ENCODE peak calls at places on chromosomes 6 and 20, in seven cellular contexts. V is globus pallidus; B is stimulated activated CD4-positive, alpha-beta T cell treated with anti-CD3 and anti-CD28 coated beads, Interleukin-12 subunit alpha, Interleukin-12 subunit beta, amount 100 ng/mL, for 48 hours; L is NCI-H2081; N is Caki2; O is KBM-7; W is NCI-H2029. F is an unnamed sample.

GRCh38 chr20:10794765-10795164 is 121.0 kb upstream of the JAG1 start:
- DNase-seq in L (no peak), N (no peak), V (no peak), W (no peak), O (no peak), B (no peak), F (no peak)

GRCh38 chr20:49045440-49046086 is 549 bp upstream of the CSE1L start:
- DNase-seq in L (no peak), O (no peak), B (no peak), N (no peak), W (no peak), V (no peak), F (no peak)

GRCh38 chr6:148611213-148611612 is 135.6 kb upstream of the UST start:
- DNase-seq in W (no peak), O (no peak), B (no peak), N (no peak), V (no peak), L (no peak), F (peak; percentile 60)

GRCh38 chr6:167552961-167553360 is 228.1 kb downstream of the TTLL2 start:
- DNase-seq in W (no peak), O (no peak), N (no peak), B (no peak), L (no peak), V (no peak), F (no peak)

GRCh38 chr6:114739656-114740055 is 396.8 kb upstream of the HS3ST5 start:
- DNase-seq in L (peak; percentile 6), W (peak; percentile 71), V (no peak), N (no peak), B (no peak), O (no peak), F (no peak)

GRCh38 chr20:2745060-2745910 is 52.7 kb downstream of the EBF4 start:
- DNase-seq in L (no peak), W (no peak), N (no peak), V (no peak), O (peak; percentile 27), B (no peak), F (no peak)

GRCh38 chr20:60177080-60177479 is 218.9 kb downstream of the CDH26 start:
- DNase-seq in B (no peak), N (no peak), O (no peak), W (no peak), V (no peak), L (no peak), F (no peak)

GRCh38 chr20:61949714-61950630 is 115.7 kb downstream of the TAF4 start:
- DNase-seq in N (no peak), V (no peak), B (no peak), L (no peak), O (no peak), W (no peak), F (no peak)

GRCh38 chr20:31811796-31812728 is 7.1 kb upstream of the MYLK2 start:
- DNase-seq in B (no peak), O (peak; percentile 49), W (no peak), N (no peak), V (no peak), L (no peak), F (no peak)

GRCh38 chr6:158853072-158853871 is 34.1 kb upstream of the EZR start:
- DNase-seq in O (peak; percentile 84), N (peak; percentile 97), V (no peak), B (peak; percentile 81), W (peak; percentile 72), L (peak; percentile 17), F (peak; percentile 57)

GRCh38 chr6:88982720-88983119 is 19.3 kb upstream of the RNGTT start:
- DNase-seq in V (peak; percentile 66), B (no peak), L (peak; percentile 43), O (peak; percentile 75), N (peak; percentile 61), W (peak; percentile 68), F (peak; percentile 83)

GRCh38 chr20:63173552-63174191 is 42.3 kb downstream of the YTHDF1 start:
- DNase-seq in V (no peak), L (no peak), O (no peak), W (no peak), B (no peak), N (no peak), F (no peak)

GRCh38 chr6:143941852-143942627 is 66.0 kb downstream of the PLAGL1 start:
- DNase-seq in N (peak; percentile 14), O (peak; percentile 45), V (peak; percentile 11), W (no peak), B (peak; percentile 46), L (peak; percentile 23), F (peak; percentile 54)

F was measured in cerebellar cortex.